ENCODE peak calls at places on chromosome 18, in four cellular contexts. V is mesendoderm, D is AG09309, H is GM23248. K is an unnamed sample.

GRCh38 chr18:47422524-47422923 is 171.1 kb upstream of the SKOR2 start:
- DNase-seq in H (peak; percentile 44), V (peak; percentile 84), D (no peak), K (no peak)

GRCh38 chr18:59919026-59919425 is 19.2 kb downstream of the PMAIP1 start:
- DNase-seq in D (no peak), H (no peak), V (no peak), K (no peak)

GRCh38 chr18:57748770-57749603 is 54.1 kb downstream of the ATP8B1 start:
- DNase-seq in H (peak; percentile 70), V (peak; percentile 51), D (no peak), K (peak; percentile 27)

GRCh38 chr18:76621184-76621583 is 126.1 kb upstream of the ZNF516 start:
- DNase-seq in H (peak; percentile 66), V (peak; percentile 7), D (no peak), K (no peak)

GRCh38 chr18:69948919-69949537 is 1.4 kb upstream of the CD226 start:
- DNase-seq in D (no peak), H (no peak), V (peak; percentile 15), K (no peak)

GRCh38 chr18:11533942-11534496 is 75.4 kb upstream of the SLC35G4 start:
- DNase-seq in D (no peak), V (peak; percentile 46), H (peak; percentile 5), K (no peak)

GRCh38 chr18:51028201-51028805 is 1.7 kb upstream of the SMAD4 start:
- DNase-seq in D (no peak), V (peak; percentile 55), H (peak; percentile 46), K (no peak)

GRCh38 chr18:1593091-1593490 is 688.4 kb downstream of the ADCYAP1 start:
- DNase-seq in D (no peak), V (no peak), H (no peak), K (no peak)

GRCh38 chr18:26405190-26405781 is 143.1 kb downstream of the KCTD1 start:
- DNase-seq in D (no peak), H (peak; percentile 58), V (peak; percentile 47), K (no peak)

GRCh38 chr18:76209597-76209996 is 285.4 kb downstream of the ZNF516 start:
- DNase-seq in D (no peak), H (peak; percentile 90), V (no peak), K (peak; percentile 21)

GRCh38 chr18:11741505-11742145 is 52.6 kb downstream of the GNAL start:
- DNase-seq in V (peak; percentile 58), D (no peak), H (peak; percentile 24), K (no peak)

GRCh38 chr18:22398464-22398863 is 19.3 kb downstream of the CTAGE1 start:
- DNase-seq in V (no peak), H (no peak), D (no peak), K (no peak)

GRCh38 chr18:7945882-7946281 is 378.8 kb downstream of the PTPRM start:
- DNase-seq in H (peak; percentile 96), V (no peak), D (peak; percentile 73), K (peak; percentile 87)

GRCh38 chr18:40417501-40417900 is 1537.5 kb upstream of the PIK3C3 start:
- DNase-seq in H (no peak), V (no peak), D (no peak), K (no peak)

GRCh38 chr18:41940506-41941215 is 14.4 kb upstream of the PIK3C3 start:
- DNase-seq in H (peak; percentile 86), V (peak; percentile 97), D (peak; percentile 77), K (peak; percentile 87)

GRCh38 chr18:6819332-6819731 is 89.8 kb downstream of the ARHGAP28 start:
- DNase-seq in D (no peak), H (no peak), V (no peak), K (no peak)

GRCh38 chr18:68918216-68918615 is 120.3 kb downstream of the CCDC102B start:
- DNase-seq in D (no peak), H (no peak), V (no peak), K (no peak)

GRCh38 chr18:3186678-3187658 is 32.8 kb downstream of the MYOM1 start:
- DNase-seq in H (no peak), D (no peak), V (peak; percentile 11), K (no peak)

GRCh38 chr18:74083071-74083954 is 64.3 kb downstream of the FBXO15 start:
- DNase-seq in V (no peak), D (no peak), H (no peak), K (no peak)

GRCh38 chr18:26468931-26469340 is 79.4 kb downstream of the KCTD1 start:
- DNase-seq in D (no peak), V (peak; percentile 72), H (no peak), K (no peak)

GRCh38 chr18:59056706-59057492 is 82.8 kb upstream of the SEC11C start:
- DNase-seq in D (no peak), H (peak; percentile 77), V (peak; percentile 85), K (peak; percentile 23)

GRCh38 chr18:2651981-2652380 is 3.5 kb upstream of the SMCHD1 start:
- DNase-seq in V (no peak), D (no peak), H (no peak), K (no peak)

GRCh38 chr18:55323051-55323994 is 264.7 kb downstream of the TCF4 start:
- DNase-seq in D (no peak), H (peak; percentile 72), V (peak; percentile 36), K (no peak)

GRCh38 chr18:25832008-25832604 is 258.3 kb downstream of the SS18 start:
- DNase-seq in H (peak; percentile 81), D (peak; percentile 11), V (peak; percentile 61), K (peak; percentile 36)

GRCh38 chr18:23355206-23355605 is 97.9 kb upstream of the RIOK3 start:
- DNase-seq in D (no peak), H (no peak), V (no peak), K (no peak)

GRCh38 chr18:25109484-25109883 is 242.5 kb downstream of the ZNF521 start:
- DNase-seq in H (no peak), V (no peak), D (no peak), K (peak; percentile 21)

GRCh38 chr18:31245820-31246219 is 72.1 kb upstream of the DSG1 start:
- DNase-seq in V (no peak), H (no peak), D (no peak), K (no peak)

GRCh38 chr18:31241425-31241824 is 76.5 kb upstream of the DSG1 start:
- DNase-seq in H (no peak), D (no peak), V (no peak), K (no peak)

GRCh38 chr18:31243740-31244512 is 74.0 kb upstream of the DSG1 start:
- DNase-seq in V (no peak), H (no peak), D (no peak), K (no peak)

GRCh38 chr18:31244737-31245432 is 73.1 kb upstream of the DSG1 start:
- DNase-seq in H (no peak), D (no peak), V (no peak), K (no peak)

DNA sequence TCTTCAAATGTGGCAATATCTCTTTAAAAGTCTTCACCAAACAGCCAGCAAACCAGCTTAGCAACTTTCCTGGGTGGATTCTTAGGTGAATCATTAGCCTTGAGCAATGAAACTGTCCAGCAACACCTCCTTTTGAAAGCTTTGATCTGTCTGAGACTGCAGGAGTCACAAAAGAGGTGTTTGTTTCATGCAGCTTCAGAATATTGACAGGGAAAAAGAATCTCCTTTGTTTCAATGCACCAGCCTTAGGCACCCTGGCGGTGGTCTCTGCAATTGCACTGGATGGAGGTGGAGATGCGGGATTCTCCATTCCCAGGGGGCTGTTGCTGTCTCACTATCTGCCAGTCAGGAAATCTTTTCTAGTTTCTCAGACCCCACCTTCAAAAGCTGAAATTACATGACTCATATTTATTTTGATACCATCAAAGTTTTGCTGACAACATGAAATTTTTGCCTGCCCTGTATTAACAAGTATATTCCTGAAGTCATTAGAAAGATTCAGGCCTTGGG is 76.0 kb upstream of the DSG1 start:
- DNase-seq in D (no peak), V (peak; percentile 87), H (no peak), K (no peak)
- H3K4me3 ChIP-seq in D (no peak overlapping the region), V (no peak overlapping the region), H (no peak overlapping the region), K (no peak overlapping the region)

GRCh38 chr18:49025767-49026500 is 75.2 kb upstream of the SMAD7 start:
- DNase-seq in H (no peak), D (no peak), V (no peak), K (no peak)
- H3K4me3 ChIP-seq in H (no peak overlapping the region), D (no peak overlapping the region), V (no peak overlapping the region), K (no peak overlapping the region)

DNA sequence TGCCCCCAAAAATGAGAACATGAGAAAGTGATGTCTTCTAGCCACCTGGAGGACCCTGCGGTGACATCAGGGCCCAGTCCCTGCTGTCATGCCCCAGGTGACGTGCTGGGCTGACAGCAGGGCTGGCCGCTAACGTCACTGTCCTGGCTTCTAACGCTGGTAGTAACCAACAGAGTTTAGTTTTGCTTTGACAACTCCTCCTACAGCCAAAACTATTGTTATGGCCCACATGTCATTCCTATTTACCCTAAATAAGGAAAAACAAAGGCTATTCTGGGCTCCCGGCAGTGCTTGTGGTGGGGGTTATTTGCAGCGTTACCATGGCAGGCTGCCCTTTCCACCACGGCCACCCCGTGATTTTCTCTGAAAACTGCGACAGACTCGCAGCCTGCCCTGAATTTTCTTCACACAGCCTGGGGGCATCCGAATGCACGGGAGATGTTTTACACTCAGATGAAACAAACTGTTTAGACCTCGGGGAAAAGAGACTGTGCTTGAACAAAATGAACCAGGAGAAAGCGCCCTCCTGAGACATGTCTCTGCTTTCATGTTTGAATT is 115.2 kb downstream of the FAM210A start:
- DNase-seq in D (no peak), V (peak; percentile 71), H (peak; percentile 66), K (no peak)
- H3K4me3 ChIP-seq in D (peak overlapping the region; percentile 33), V (no peak overlapping the region), H (peak overlapping the region; percentile 66), K (peak overlapping the region; percentile 20)

GRCh38 chr18:44681611-44682010 is 923 bp downstream of the SETBP1 start:
- DNase-seq in D (no peak), H (no peak), V (no peak), K (no peak)

GRCh38 chr18:44681039-44681595 is 429 bp downstream of the SETBP1 start:
- DNase-seq in D (no peak), H (peak; percentile 31), V (no peak), K (no peak)

GRCh38 chr18:44683566-44683965 is 2.9 kb downstream of the SETBP1 start:
- DNase-seq in H (peak; percentile 38), D (no peak), V (no peak), K (no peak)

GRCh38 chr18:44682871-44683221 is 2.2 kb downstream of the SETBP1 start:
- DNase-seq in H (no peak), D (no peak), V (peak; percentile 94), K (no peak)

DNA sequence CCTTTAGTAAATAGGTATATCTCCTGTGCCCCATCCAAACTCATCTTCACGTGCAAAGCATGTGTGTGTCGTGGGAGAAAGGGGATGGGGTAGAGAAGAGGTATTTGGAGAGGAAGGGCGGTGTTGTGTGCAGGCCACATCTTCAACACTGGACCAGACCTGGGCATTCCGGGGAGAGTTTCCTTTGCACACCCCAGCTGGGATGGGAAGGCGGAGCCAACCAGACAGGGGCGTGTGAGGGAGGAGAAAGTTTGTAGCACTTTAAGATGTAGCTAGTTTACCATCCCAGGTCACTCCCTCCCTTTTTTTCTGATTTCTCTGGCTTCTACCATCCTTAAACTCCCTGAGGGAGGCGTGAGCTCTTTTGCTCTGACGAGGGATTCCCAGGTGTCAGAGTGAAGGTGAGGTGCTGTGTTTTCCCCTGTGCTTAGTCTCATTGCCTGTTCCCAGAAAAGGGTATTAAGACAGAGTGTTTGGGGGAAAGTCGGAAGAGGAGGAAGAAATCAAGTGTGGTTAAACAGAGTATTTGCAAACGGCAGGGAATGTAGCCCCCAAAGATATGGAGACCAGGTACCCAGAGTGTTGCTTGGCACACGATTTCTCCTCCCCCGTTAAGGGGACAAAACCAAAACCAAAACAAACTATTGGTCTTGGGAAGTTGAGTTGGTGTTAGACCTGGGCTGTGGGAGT is 1.6 kb downstream of the SETBP1 start:
- DNase-seq in H (no peak), D (no peak), V (peak; percentile 77), K (no peak)
- H3K4me3 ChIP-seq in H (peak overlapping the region; percentile 91), D (peak overlapping the region; percentile 3), V (peak overlapping the region; percentile 17), K (peak overlapping the region; percentile 18)